ENCODE peak calls at places on chromosomes 16 and 17, in eight cellular contexts. U is mesenchymal stem cell, K is GM23338, X is hepatocyte, L is IMR-90, P is fibroblast of lung, V is GM23248, W is neural progenitor cell. Z is an unnamed sample.

GRCh38 chr16:13324861-13325260 is 423.5 kb downstream of the SHISA9 start:
- DNase-seq in X (no peak), L (no peak), V (no peak), P (no peak), U (no peak), W (no peak), K (no peak), Z (no peak)

GRCh38 chr16:67594956-67595355 is 32.6 kb downstream of the CTCF start:
- DNase-seq in P (peak), X (peak), W (no peak), L (peak), U (peak), K (peak), V (peak), Z (no peak)

GRCh38 chr16:49858200-49859129 is 2.6 kb upstream of the ZNF423 start:
- DNase-seq in X (peak), K (peak), P (peak), U (peak), W (peak), L (no peak), V (peak), Z (peak)

GRCh38 chr17:67215991-67216421 is 29.0 kb downstream of the HELZ start:
- DNase-seq in U (no peak), P (no peak), X (no peak), V (no peak), K (no peak), L (no peak), W (no peak), Z (no peak)

GRCh38 chr16:23979426-23979825 is 143.6 kb downstream of the PRKCB start:
- DNase-seq in V (no peak), U (no peak), W (no peak), L (no peak), K (no peak), P (no peak), X (no peak), Z (no peak)

GRCh38 chr16:5584100-5584499 is 486.5 kb upstream of the EEF2KMT start:
- DNase-seq in P (no peak), X (no peak), K (no peak), W (no peak), V (no peak), U (no peak), L (no peak), Z (no peak)

GRCh38 chr16:49335828-49336227 is 37.8 kb upstream of the C16orf78 start:
- DNase-seq in U (no peak), X (no peak), K (no peak), P (no peak), V (no peak), W (no peak), L (no peak), Z (no peak)

GRCh38 chr16:66495440-66495839 is 54.5 kb downstream of the TK2 start:
- DNase-seq in K (no peak), X (no peak), V (no peak), W (no peak), L (no peak), P (no peak), U (no peak), Z (no peak)

GRCh38 chr16:835373-835772 is 34.8 kb upstream of the GNG13 start:
- DNase-seq in V (no peak), K (no peak), L (no peak), P (no peak), X (no peak), U (no peak), W (no peak), Z (no peak)

GRCh38 chr17:73713136-73713535 is 68.9 kb upstream of the SDK2 start:
- DNase-seq in W (peak), K (peak), P (no peak), V (no peak), U (no peak), X (no peak), L (no peak), Z (no peak)

GRCh38 chr16:31703526-31704128 is 170.0 kb upstream of the ZNF267 start:
- DNase-seq in W (no peak), K (no peak), L (no peak), U (no peak), X (no peak), V (no peak), P (no peak), Z (peak)

GRCh38 chr16:31700200-31700529 is 172.5 kb downstream of the AHSP start:
- DNase-seq in L (no peak), K (no peak), P (peak), V (peak), W (no peak), U (no peak), X (no peak), Z (peak)

GRCh38 chr16:31702796-31703195 is 170.8 kb upstream of the ZNF267 start:
- DNase-seq in L (no peak), U (no peak), P (no peak), W (no peak), V (no peak), X (no peak), K (no peak), Z (no peak)

GRCh38 chr16:31700530-31701388 is 172.8 kb upstream of the ZNF267 start:
- DNase-seq in L (peak), W (peak), P (peak), U (peak), X (peak), K (peak), V (peak), Z (peak)

DNA sequence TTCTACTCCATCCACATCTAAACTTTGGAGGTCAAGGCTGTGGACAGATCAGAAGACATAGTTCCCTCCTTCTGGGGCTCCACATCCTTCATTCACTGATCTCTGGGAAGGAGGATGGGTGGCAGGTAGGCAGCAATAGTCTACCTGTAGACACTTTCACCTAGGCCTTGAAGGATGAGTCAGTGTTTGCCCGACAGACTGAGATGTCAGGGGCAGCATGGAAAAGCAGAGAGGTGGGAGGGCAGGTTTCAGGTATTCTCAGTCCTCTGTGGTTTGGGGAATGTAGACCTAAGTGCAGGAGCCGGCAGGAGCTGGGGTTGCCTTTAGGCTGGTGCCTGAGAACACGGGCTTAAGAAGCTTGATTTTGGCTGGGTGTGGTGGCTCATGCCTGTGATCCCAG is 171.9 kb upstream of the ZNF267 start:
- DNase-seq in K (no peak), L (no peak), P (no peak), X (no peak), V (no peak), W (no peak), U (no peak), Z (no peak)
- H3K4me3 ChIP-seq in K (peak), L (no peak), P (no peak), X (no peak), V (no peak), W (peak), U (no peak), Z (no peak)

GRCh38 chr16:86921289-86921688 is 342.9 kb downstream of the FOXL1 start:
- DNase-seq in K (no peak), X (no peak), U (no peak), W (no peak), V (no peak), L (no peak), P (no peak), Z (peak)

GRCh38 chr16:86919531-86920305 is 341.4 kb downstream of the FOXL1 start:
- DNase-seq in U (no peak), L (no peak), P (no peak), X (no peak), W (no peak), K (no peak), V (no peak), Z (no peak)

GRCh38 chr16:86917471-86918365 is 339.4 kb downstream of the FOXL1 start:
- DNase-seq in L (no peak), X (no peak), V (no peak), U (no peak), W (no peak), P (no peak), K (no peak), Z (peak)

GRCh38 chr16:86919073-86919472 is 340.7 kb downstream of the FOXL1 start:
- DNase-seq in X (no peak), U (no peak), P (no peak), K (no peak), V (no peak), W (no peak), L (no peak), Z (peak)

DNA sequence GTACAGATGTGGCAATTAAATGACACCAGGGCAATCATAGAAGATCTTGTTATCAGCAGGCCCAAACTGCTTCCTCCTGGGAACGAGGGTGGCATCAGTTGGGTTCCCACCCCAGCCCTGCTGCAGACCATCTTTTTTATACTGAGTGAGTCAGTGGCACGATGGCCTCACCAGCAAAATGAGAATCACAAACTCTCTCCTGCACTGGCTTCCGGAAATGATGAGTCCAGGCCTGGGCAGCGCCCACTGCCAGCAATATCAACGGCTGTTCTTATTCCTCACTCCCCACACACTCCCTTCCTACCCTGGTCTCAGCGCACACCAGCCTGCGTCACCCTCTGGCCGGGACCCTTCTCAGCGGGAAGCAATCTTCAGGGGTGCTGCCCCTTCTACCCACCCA is 340.3 kb downstream of the FOXL1 start:
- DNase-seq in U (no peak), X (no peak), W (no peak), L (no peak), V (no peak), P (no peak), K (no peak), Z (peak)
- H2AFZ ChIP-seq in U (no peak), X (no peak), W (no peak), L (no peak), V (no peak), P (no peak), K (no peak), Z (peak)

GRCh38 chr17:40666366-40666765 is 1.4 kb upstream of the KRT222 start:
- DNase-seq in X (peak), P (no peak), W (no peak), K (no peak), L (no peak), U (no peak), V (no peak), Z (no peak)

GRCh38 chr17:40659909-40660308 is 5.1 kb downstream of the KRT222 start:
- DNase-seq in P (no peak), U (no peak), X (no peak), K (no peak), L (no peak), W (no peak), V (no peak), Z (no peak)

GRCh38 chr17:40663252-40663651 is 1.7 kb downstream of the KRT222 start:
- DNase-seq in P (no peak), L (no peak), X (no peak), V (no peak), U (no peak), K (peak), W (no peak), Z (no peak)

DNA sequence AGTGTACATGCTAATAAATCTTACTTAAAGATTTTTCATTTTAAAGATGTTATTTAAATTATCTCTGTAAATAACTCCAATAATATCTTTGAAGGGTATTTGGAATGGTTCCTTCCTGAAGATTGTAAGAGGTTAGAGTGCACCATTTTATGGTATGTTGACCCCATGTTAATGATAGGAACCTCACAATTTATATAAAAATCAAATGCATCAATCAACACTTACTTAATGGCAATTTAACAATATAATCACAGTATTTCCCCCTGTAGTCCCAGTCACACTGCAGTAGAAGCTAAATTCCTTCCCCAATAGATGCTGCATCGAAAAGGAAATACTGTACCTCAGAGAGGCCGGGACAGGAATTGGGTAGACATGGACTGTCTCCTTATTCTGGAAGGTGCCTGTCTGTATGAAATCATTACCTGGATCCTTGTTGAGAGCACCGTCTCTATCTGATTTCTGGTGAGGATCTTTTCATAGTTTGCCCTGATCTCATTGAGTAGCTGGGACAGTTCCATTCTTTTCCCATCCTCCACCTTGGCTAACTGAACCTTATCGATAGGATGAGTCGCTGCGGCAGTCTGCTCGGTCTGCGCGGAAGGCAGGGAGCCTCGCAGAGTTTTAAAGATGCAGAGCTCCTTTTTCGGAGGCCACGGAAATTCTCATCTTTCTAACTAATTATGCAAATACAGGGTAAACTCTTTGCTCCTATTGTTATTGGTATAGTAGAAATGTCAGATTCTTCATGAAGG is at the start of gene KRT222:
- DNase-seq in L (no peak), V (no peak), X (no peak), K (peak), W (peak), P (no peak), U (no peak), Z (no peak)
- H3K4me3 ChIP-seq in L (no peak), V (peak), X (no peak), K (peak), W (peak), P (no peak), U (no peak), Z (peak)

GRCh38 chr16:79716645-79717323 is 116.2 kb upstream of the MAF start:
- DNase-seq in W (no peak), U (peak), P (no peak), X (no peak), K (no peak), V (no peak), L (no peak), Z (no peak)
- H2AFZ ChIP-seq in W (no peak), U (no peak), P (no peak), X (peak), K (no peak), V (no peak), L (no peak), Z (no peak)